ENCODE peak calls at places on chromosomes 2 and 18, in five cellular contexts. W is IMR-90, A is neuronal stem cell, H is H9, S is trophoblast cell. E is an unnamed sample.

GRCh38 chr2:64675860-64676259 is 22.1 kb upstream of the SERTAD2 start:
- DNase-seq in W (peak), A (no peak), H (no peak), S (peak), E (peak)

GRCh38 chr18:79765491-79766245 is 32.1 kb upstream of the KCNG2 start:
- DNase-seq in W (peak), A (no peak), H (no peak), S (no peak), E (no peak)

GRCh38 chr2:108905176-108905575 is 83.8 kb downstream of the EDAR start:
- DNase-seq in W (no peak), A (no peak), H (no peak), S (no peak), E (no peak)

GRCh38 chr2:19059076-19059475 is 299.3 kb downstream of the OSR1 start:
- DNase-seq in W (no peak), A (no peak), H (peak), S (peak), E (no peak)

GRCh38 chr2:188569441-188569840 is 277.8 kb downstream of the GULP1 start:
- DNase-seq in W (no peak), A (no peak), H (no peak), S (no peak), E (no peak)

GRCh38 chr18:48784654-48785053 is 166.1 kb downstream of the SMAD7 start:
- DNase-seq in W (no peak), A (no peak), H (no peak), S (no peak), E (no peak)

GRCh38 chr2:196263181-196263747 is 91.9 kb upstream of the STK17B start:
- DNase-seq in W (peak), A (no peak), H (no peak), S (peak), E (peak)

GRCh38 chr2:150234787-150235512 is 252.5 kb downstream of the RND3 start:
- DNase-seq in W (peak), A (no peak), H (no peak), S (no peak), E (peak)

GRCh38 chr2:2229898-2230817 is 100.9 kb downstream of the MYT1L start:
- DNase-seq in W (no peak), A (no peak), H (no peak), S (no peak), E (no peak)

GRCh38 chr18:58263055-58263732 is 219.2 kb downstream of the NEDD4L start:
- DNase-seq in W (peak), A (no peak), H (no peak), S (peak), E (peak)

GRCh38 chr2:139155991-139156390 is 375.8 kb upstream of the NXPH2 start:
- DNase-seq in W (no peak), A (peak), H (no peak), S (peak), E (no peak)

GRCh38 chr2:85599468-85600234 is 2.8 kb downstream of the TMEM150A start:
- DNase-seq in W (no peak), A (no peak), H (no peak), S (no peak), E (no peak)

GRCh38 chr18:61946449-61946848 is 53.6 kb upstream of the RNF152 start:
- DNase-seq in W (peak), A (no peak), H (no peak), S (no peak), E (peak)

GRCh38 chr2:28710545-28710944 is 41.1 kb upstream of the PPP1CB start:
- DNase-seq in W (no peak), A (no peak), H (no peak), S (peak), E (no peak)

GRCh38 chr2:231260442-231260841 is 62.0 kb downstream of the ARMC9 start:
- DNase-seq in W (peak), A (no peak), H (peak), S (no peak), E (peak)

GRCh38 chr2:224466315-224466714 is 64.4 kb upstream of the FAM124B start:
- DNase-seq in W (no peak), A (no peak), H (no peak), S (no peak), E (no peak)
- H3K14ac ChIP-seq in W (no peak), A (no peak), H (no peak), S (no peak), E (no peak)

GRCh38 chr2:17916584-17916983 is 38.1 kb downstream of the KCNS3 start:
- DNase-seq in W (no peak), A (no peak), H (no peak), S (no peak), E (no peak)
- H3K14ac ChIP-seq in W (no peak), A (no peak), H (no peak), S (no peak), E (no peak)

DNA sequence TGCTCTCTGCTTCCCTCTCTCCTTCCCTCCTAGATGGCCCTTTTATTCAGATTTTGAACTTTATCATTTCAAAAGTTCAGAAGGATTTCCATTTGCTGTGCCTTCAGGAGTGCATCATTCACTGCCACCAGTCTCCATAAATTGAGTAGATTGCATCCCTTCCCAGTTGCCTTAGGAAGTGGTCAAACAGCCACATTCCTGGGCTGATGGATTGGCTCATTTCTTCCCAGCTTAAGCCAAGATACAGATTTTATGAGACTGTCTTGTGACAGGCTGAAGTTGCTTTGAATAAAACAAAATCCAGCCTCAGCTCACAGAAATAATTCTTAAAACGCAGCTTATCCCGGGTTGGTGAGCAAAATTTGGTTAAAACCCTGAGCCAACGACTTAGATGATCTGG is 9.8 kb downstream of the NRP2 start:
- DNase-seq in W (peak), A (no peak), H (no peak), S (no peak), E (peak)
- H3K14ac ChIP-seq in W (no peak), A (no peak), H (no peak), S (no peak), E (no peak)

GRCh38 chr2:70766357-70767093 is 1.5 kb downstream of the ADD2 start:
- DNase-seq in W (no peak), A (no peak), H (no peak), S (no peak), E (no peak)
- H3K14ac ChIP-seq in W (no peak), A (peak), H (peak), S (no peak), E (no peak)

GRCh38 chr2:157058161-157058560 is 199.3 kb upstream of the GALNT5 start:
- DNase-seq in W (no peak), A (no peak), H (no peak), S (no peak), E (no peak)

GRCh38 chr2:157067562-157067961 is 189.9 kb upstream of the GALNT5 start:
- DNase-seq in W (no peak), A (no peak), H (no peak), S (no peak), E (no peak)

GRCh38 chr2:157056200-157056676 is 201.3 kb upstream of the GALNT5 start:
- DNase-seq in W (peak), A (no peak), H (no peak), S (no peak), E (peak)

GRCh38 chr2:157059036-157059435 is 198.5 kb upstream of the GALNT5 start:
- DNase-seq in W (no peak), A (no peak), H (no peak), S (no peak), E (no peak)

DNA sequence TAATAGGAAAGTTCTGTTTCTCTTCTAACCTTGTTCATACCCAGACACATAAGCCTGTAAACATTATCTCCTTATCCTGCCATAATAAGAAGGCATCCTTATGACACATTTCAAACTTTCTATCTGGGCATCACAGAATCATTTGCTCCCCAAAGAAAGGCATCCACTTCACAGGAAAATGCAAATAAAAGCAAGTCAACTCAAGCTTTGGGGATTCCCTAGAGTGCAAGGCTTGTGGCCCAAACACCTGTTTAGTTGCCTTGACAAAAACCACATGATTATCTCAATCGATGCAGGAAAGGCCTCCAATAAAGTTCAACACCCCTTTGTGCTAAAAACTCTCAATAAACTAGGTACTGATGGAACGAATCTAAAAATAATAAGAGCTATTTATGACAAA is 195.7 kb upstream of the GALNT5 start:
- DNase-seq in W (no peak), A (no peak), H (no peak), S (no peak), E (no peak)
- H3K14ac ChIP-seq in W (no peak), A (no peak), H (no peak), S (no peak), E (no peak)

GRCh38 chr2:76679025-76679396 is 843.2 kb downstream of the LRRTM4 start:
- DNase-seq in W (no peak), A (no peak), H (no peak), S (peak), E (no peak)
- H3K14ac ChIP-seq in W (no peak), A (no peak), H (no peak), S (no peak), E (no peak)